ENCODE peak calls at places on chromosomes 12 and 14, in four cellular contexts. Z, V, O and G are unnamed samples.

GRCh38 chr12:131375972-131376345 is 334.9 kb upstream of the SFSWAP start:
- DNase-seq in O (no peak), Z (no peak), V (no peak), G (no peak)

GRCh38 chr14:22539831-22540230 is 49.2 kb downstream of the DAD1 start:
- DNase-seq in V (no peak), O (no peak), Z (no peak), G (no peak)

GRCh38 chr12:19121449-19122018 is 8.0 kb upstream of the PLEKHA5 start:
- DNase-seq in Z (no peak), V (no peak), O (no peak), G (no peak)

GRCh38 chr12:20442322-20442721 is 74.0 kb downstream of the PDE3A start:
- DNase-seq in O (no peak), Z (no peak), V (no peak), G (no peak)

GRCh38 chr14:77085538-77085937 is 12.5 kb upstream of the CIPC start:
- DNase-seq in O (no peak), V (no peak), Z (no peak), G (no peak)

GRCh38 chr12:57135487-57135886 is 7.2 kb downstream of the LRP1 start:
- DNase-seq in Z (peak), V (no peak), O (peak), G (no peak)

GRCh38 chr14:61601923-61602732 is 93.2 kb upstream of the HIF1A start:
- DNase-seq in Z (no peak), V (no peak), O (no peak), G (no peak)

GRCh38 chr12:41014643-41015020 is 173.5 kb upstream of the PDZRN4 start:
- DNase-seq in O (no peak), Z (peak), V (no peak), G (no peak)

GRCh38 chr12:58413794-58414193 is 472.4 kb downstream of the ATP23 start:
- DNase-seq in V (no peak), O (peak), Z (peak), G (no peak)

GRCh38 chr14:65357091-65357490 is 55.4 kb upstream of the FUT8 start:
- DNase-seq in Z (peak), O (no peak), V (no peak), G (no peak)

GRCh38 chr14:65361920-65362319 is 50.6 kb upstream of the FUT8 start:
- DNase-seq in V (no peak), O (no peak), Z (peak), G (no peak)

GRCh38 chr14:65360144-65360784 is 52.3 kb upstream of the FUT8 start:
- DNase-seq in Z (peak), V (no peak), O (no peak), G (no peak)

GRCh38 chr14:65356327-65356836 is 56.1 kb upstream of the FUT8 start:
- DNase-seq in O (peak), Z (peak), V (no peak), G (no peak)

GRCh38 chr14:65359503-65359902 is 53.0 kb upstream of the FUT8 start:
- DNase-seq in O (no peak), Z (peak), V (no peak), G (no peak)
- TF ChIP-seq CTCF in O (no peak), Z (peak), V (no peak), G (peak)

DNA sequence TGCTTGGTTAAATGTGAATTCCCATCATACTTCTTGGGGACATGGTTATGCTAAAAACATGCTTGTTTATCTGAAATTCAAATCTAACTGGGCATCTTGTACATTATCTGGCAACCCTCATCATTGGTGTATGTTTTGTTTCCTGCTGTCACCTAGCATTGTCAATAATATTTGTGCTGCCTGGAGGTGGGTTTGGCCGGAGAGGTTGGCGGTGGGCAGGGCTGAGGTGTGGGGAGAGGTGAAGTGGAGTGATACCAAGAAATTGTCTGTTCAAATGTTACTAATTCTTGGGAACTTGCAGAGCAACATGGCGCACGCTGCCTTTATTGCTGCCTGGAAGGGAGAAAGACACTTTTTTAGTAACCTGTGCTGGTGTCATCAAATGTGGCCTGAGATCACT is 280.5 kb downstream of the VRK1 start:
- DNase-seq in O (no peak), Z (no peak), V (no peak), G (no peak)
- H2AFZ ChIP-seq in O (no peak), Z (no peak), V (peak), G (no peak)

DNA sequence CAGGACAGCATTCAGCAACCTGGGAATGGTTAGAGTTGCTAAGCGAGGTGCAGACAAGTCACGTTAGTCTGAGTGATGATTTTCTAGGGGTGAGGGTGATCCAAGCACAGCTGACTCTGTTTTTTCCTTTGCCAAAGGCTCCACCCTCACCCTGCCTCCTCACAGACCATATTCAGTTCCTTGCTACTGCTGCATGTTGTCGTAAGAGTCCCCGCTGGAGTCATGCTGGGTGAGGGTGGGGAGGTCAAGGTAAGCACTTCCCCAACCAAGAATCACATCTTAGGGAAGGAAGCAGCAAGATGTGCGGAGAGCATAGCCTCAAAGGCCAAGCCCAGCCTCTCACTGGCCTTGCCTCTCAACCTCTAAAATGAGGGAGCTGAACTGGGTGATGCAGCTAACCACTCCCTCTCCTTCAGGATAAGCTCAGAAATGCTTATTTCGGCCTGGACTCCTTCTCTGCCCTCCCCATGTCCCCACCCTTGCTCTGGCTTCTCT is 66.8 kb upstream of the ACTN1 start:
- DNase-seq in V (no peak), Z (peak), O (no peak), G (no peak)
- TF ChIP-seq CTCF in V (no peak), Z (no peak), O (no peak), G (no peak)

GRCh38 chr12:99387661-99388060 is 259.9 kb upstream of the GARIN6 start:
- DNase-seq in V (no peak), Z (peak), O (no peak), G (no peak)

GRCh38 chr12:99389751-99390150 is 257.8 kb upstream of the GARIN6 start:
- DNase-seq in Z (no peak), V (no peak), O (no peak), G (no peak)

GRCh38 chr12:99393763-99394162 is 253.8 kb upstream of the GARIN6 start:
- DNase-seq in Z (no peak), V (no peak), O (no peak), G (no peak)

GRCh38 chr12:99392091-99392850 is 255.3 kb upstream of the GARIN6 start:
- DNase-seq in Z (no peak), V (no peak), O (no peak), G (no peak)

DNA sequence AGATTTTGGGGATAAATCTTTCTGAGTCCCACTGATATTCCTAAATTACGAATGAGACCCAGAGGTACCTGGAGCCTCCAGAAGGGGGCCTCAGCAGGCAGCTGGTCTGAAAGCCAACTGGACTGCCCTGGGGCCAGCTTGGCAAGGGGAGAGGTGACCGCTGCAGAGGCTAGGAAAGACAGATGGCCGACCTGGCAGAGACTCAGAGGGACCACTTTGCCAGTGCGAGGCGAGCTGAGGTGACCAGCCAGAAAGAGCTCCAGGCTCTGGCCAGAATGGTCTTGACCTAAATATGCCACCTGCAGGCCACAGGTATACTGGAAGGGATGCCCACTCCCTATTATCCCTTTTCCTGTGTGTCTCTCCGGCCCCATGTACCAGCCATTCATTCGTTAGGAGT is 256.8 kb upstream of the GARIN6 start:
- DNase-seq in O (no peak), V (no peak), Z (no peak), G (no peak)
- H2AFZ ChIP-seq in O (no peak), V (no peak), Z (no peak), G (no peak)